ENCODE peak calls at places on chromosome 5, in four cellular contexts. U, R, J and L are unnamed samples.

GRCh38 chr5:129766798-129767197 is 18.9 kb downstream of the MINAR2 start:
- DNase-seq in U (no peak), R (no peak), J (no peak), L (no peak)

GRCh38 chr5:137696481-137696880 is 39.4 kb downstream of the KLHL3 start:
- DNase-seq in U (no peak), R (no peak), J (peak; percentile 68), L (no peak)

GRCh38 chr5:139301766-139302499 is 8.4 kb downstream of the MATR3 start:
- DNase-seq in U (no peak), R (no peak), J (peak; percentile 16), L (no peak)

GRCh38 chr5:6585168-6585567 is 47.7 kb downstream of the NSUN2 start:
- DNase-seq in U (no peak), R (no peak), J (no peak), L (no peak)

GRCh38 chr5:119267958-119268386 is 87.8 kb upstream of the TNFAIP8 start:
- DNase-seq in U (peak; percentile 81), R (peak; percentile 90), J (peak; percentile 95), L (peak; percentile 85)

GRCh38 chr5:132094393-132095076 is 20.9 kb downstream of the CSF2 start:
- DNase-seq in U (no peak), R (no peak), J (peak; percentile 98), L (no peak)

GRCh38 chr5:66207800-66208561 is 63.9 kb downstream of the SREK1 start:
- DNase-seq in U (no peak), R (no peak), J (peak; percentile 19), L (no peak)

GRCh38 chr5:160187091-160187490 is 42.2 kb upstream of the FABP6 start:
- DNase-seq in U (no peak), R (no peak), J (no peak), L (no peak)

GRCh38 chr5:58842851-58843250 is 260.0 kb downstream of the RAB3C start:
- DNase-seq in U (no peak), R (no peak), J (no peak), L (no peak)

GRCh38 chr5:77942578-77943239 is 166.6 kb upstream of the TBCA start:
- DNase-seq in U (no peak), R (no peak), J (no peak), L (no peak)

GRCh38 chr5:1737790-1738405 is 61.7 kb downstream of the MRPL36 start:
- DNase-seq in U (no peak), R (no peak), J (peak; percentile 13), L (peak; percentile 75)

GRCh38 chr5:62720036-62720441 is 141.4 kb downstream of the LRRC70 start:
- DNase-seq in U (no peak), R (no peak), J (peak; percentile 2), L (peak; percentile 44)

GRCh38 chr5:110790673-110791072 is 51.9 kb downstream of the SLC25A46 start:
- DNase-seq in U (no peak), R (no peak), J (peak; percentile 63), L (no peak)

GRCh38 chr5:151383011-151383410 is 35.7 kb upstream of the SLC36A2 start:
- DNase-seq in U (no peak), R (no peak), J (no peak), L (no peak)

GRCh38 chr5:176647870-176648466 is 684 bp downstream of the TSPAN17 start:
- DNase-seq in U (peak; percentile 33), R (no peak), J (peak; percentile 17), L (peak; percentile 28)

GRCh38 chr5:95392593-95393182 is 1.5 kb downstream of the FAM81B start:
- DNase-seq in U (no peak), R (no peak), J (peak; percentile 33), L (no peak)

GRCh38 chr5:180129291-180130190 is 58.0 kb upstream of the RNF130 start:
- DNase-seq in U (no peak), R (no peak), J (no peak), L (no peak)

GRCh38 chr5:71873202-71873601 is 154.1 kb downstream of the CARTPT start:
- DNase-seq in U (no peak), R (no peak), J (no peak), L (no peak)

GRCh38 chr5:177959315-177959714 is 36.7 kb downstream of the PROP1 start:
- DNase-seq in U (no peak), R (no peak), J (no peak), L (no peak)

GRCh38 chr5:10590226-10591047 is 26.6 kb downstream of the ANKRD33B start:
- DNase-seq in U (no peak), R (no peak), J (peak; percentile 77), L (no peak)

GRCh38 chr5:132658383-132659302 is 670 bp downstream of the IL13 start:
- DNase-seq in U (no peak), R (no peak), J (no peak), L (no peak)

GRCh38 chr5:120655828-120656435 is 191.8 kb downstream of the PRR16 start:
- DNase-seq in U (no peak), R (no peak), J (peak; percentile 17), L (no peak)

GRCh38 chr5:119063579-119064379 is 7.1 kb upstream of the DMXL1 start:
- DNase-seq in U (no peak), R (no peak), J (peak; percentile 52), L (peak; percentile 56)

GRCh38 chr5:55037046-55037771 is 13.2 kb downstream of the GZMK start:
- DNase-seq in U (no peak), R (no peak), J (peak; percentile 19), L (peak; percentile 28)

GRCh38 chr5:120960510-120960909 is 496.4 kb downstream of the PRR16 start:
- DNase-seq in U (no peak), R (no peak), J (no peak), L (no peak)

GRCh38 chr5:146051678-146052077 is 53.7 kb downstream of the PLAC8L1 start:
- DNase-seq in U (no peak), R (no peak), J (peak; percentile 86), L (no peak)

GRCh38 chr5:69450116-69450515 is 35.2 kb downstream of the MARVELD2 start:
- DNase-seq in U (no peak), R (no peak), J (peak; percentile 97), L (no peak)

GRCh38 chr5:146878471-146879172 is at the start of gene PPP2R2B:
- DNase-seq in U (no peak), R (peak; percentile 34), J (peak; percentile 83), L (no peak)

GRCh38 chr5:62258654-62259053 is 47.4 kb upstream of the KIF2A start:
- DNase-seq in U (no peak), R (no peak), J (no peak), L (no peak)

GRCh38 chr5:107869459-107870115 is 198.8 kb upstream of the EFNA5 start:
- DNase-seq in U (no peak), R (no peak), J (peak; percentile 90), L (no peak)

GRCh38 chr5:95901676-95902646 is 59.7 kb downstream of the ELL2 start:
- DNase-seq in U (no peak), R (no peak), J (peak; percentile 83), L (no peak)

GRCh38 chr5:76472338-76473336 is 69.6 kb downstream of the IQGAP2 start:
- DNase-seq in U (no peak), R (no peak), J (no peak), L (no peak)

GRCh38 chr5:108481355-108481931 is 99.5 kb upstream of the FBXL17 start:
- DNase-seq in U (no peak), R (no peak), J (peak; percentile 19), L (peak; percentile 23)

GRCh38 chr5:960551-960950 is 48.1 kb upstream of the NKD2 start:
- DNase-seq in U (no peak), R (no peak), J (no peak), L (no peak)

GRCh38 chr5:102958481-102959011 is 161.4 kb downstream of the GIN1 start:
- DNase-seq in U (no peak), R (no peak), J (peak; percentile 65), L (no peak)

GRCh38 chr5:34691326-34691725 is 35.2 kb downstream of the RAI14 start:
- DNase-seq in U (no peak), R (no peak), J (peak; percentile 85), L (no peak)

GRCh38 chr5:173395933-173396308 is 67.7 kb upstream of the STC2 start:
- DNase-seq in U (no peak), R (no peak), J (no peak), L (no peak)

GRCh38 chr5:173397531-173397930 is 69.3 kb upstream of the STC2 start:
- DNase-seq in U (no peak), R (no peak), J (no peak), L (no peak)

GRCh38 chr5:173395257-173395932 is 67.2 kb upstream of the STC2 start:
- DNase-seq in U (no peak), R (no peak), J (peak; percentile 60), L (no peak)

GRCh38 chr5:173394701-173395100 is 66.5 kb upstream of the STC2 start:
- DNase-seq in U (no peak), R (no peak), J (no peak), L (no peak)

GRCh38 chr5:173396311-173396993 is 68.2 kb upstream of the STC2 start:
- DNase-seq in U (no peak), R (no peak), J (no peak), L (no peak)
- TF ChIP-seq CTCF in U (no peak), R (no peak), J (peak; percentile 23), L (no peak)

GRCh38 chr5:41524174-41524573 is 13.8 kb upstream of the PLCXD3 start:
- DNase-seq in U (no peak), R (no peak), J (no peak), L (no peak)
- TF ChIP-seq CTCF in U (no peak), R (no peak), J (peak; percentile 21), L (peak; percentile 23)

GRCh38 chr5:141002667-141002965 is 36.3 kb downstream of the PCDHAC2 start:
- DNase-seq in U (no peak), R (no peak), J (no peak), L (no peak)
- TF ChIP-seq CTCF in U (no peak), R (no peak), J (no peak), L (no peak)

GRCh38 chr5:141199359-141200235 is at the start of gene PCDHB11:
- DNase-seq in U (no peak), R (no peak), J (no peak), L (no peak)
- TF ChIP-seq CTCF in U (no peak), R (no peak), J (no peak), L (no peak)

GRCh38 chr5:143054480-143054941 is 284.3 kb downstream of the ARHGAP26 start:
- DNase-seq in U (no peak), R (no peak), J (peak; percentile 75), L (peak; percentile 44)

GRCh38 chr5:143055596-143056330 is 285.6 kb downstream of the ARHGAP26 start:
- DNase-seq in U (no peak), R (no peak), J (peak; percentile 66), L (no peak)

GRCh38 chr5:143052967-143053682 is 282.9 kb downstream of the ARHGAP26 start:
- DNase-seq in U (no peak), R (no peak), J (no peak), L (no peak)

GRCh38 chr5:143051244-143052058 is 281.3 kb downstream of the ARHGAP26 start:
- DNase-seq in U (no peak), R (no peak), J (peak; percentile 91), L (no peak)

DNA sequence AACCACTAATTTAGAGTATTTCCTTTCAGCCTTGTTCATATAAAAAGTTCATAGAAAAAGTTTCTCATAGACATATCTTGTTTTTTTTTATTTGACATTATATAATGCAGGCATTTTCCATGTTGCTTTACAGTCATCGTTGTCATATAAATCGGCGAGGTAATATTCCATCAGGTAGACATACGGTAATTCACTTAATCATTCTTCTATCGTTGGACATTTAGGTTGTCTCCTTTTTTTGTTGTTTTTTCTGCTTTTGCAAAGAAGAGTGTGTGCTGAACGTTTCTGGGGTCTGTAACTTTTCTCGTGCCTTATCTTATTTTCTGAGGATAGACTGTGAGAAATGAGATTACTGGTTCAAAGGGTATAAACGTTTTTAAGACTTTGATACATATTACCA is 283.6 kb downstream of the ARHGAP26 start:
- DNase-seq in U (no peak), R (no peak), J (no peak), L (no peak)
- TF ChIP-seq CTCF in U (no peak), R (no peak), J (no peak), L (no peak)